ENCODE peak calls at places on chromosomes 16 and 17, in eight cellular contexts. T is HT-29, V is AG10803, Z is PC-9, Q is RWPE2, K is CMK, S is caudate nucleus, J is cardiac fibroblast. I is an unnamed sample.
A peak's percentile ranks its signal among the peaks of the same experiment; 100 is the strongest.

GRCh38 chr17:50014471-50015088 is 19.6 kb upstream of the DLX3 start:
- DNase-seq in T (no peak), V (no peak), Z (no peak), Q (no peak), K (no peak), S (no peak), J (no peak), I (peak; percentile 7)

GRCh38 chr16:17420821-17421220 is 49.9 kb downstream of the XYLT1 start:
- DNase-seq in T (no peak), V (peak; percentile 34), Z (no peak), Q (no peak), K (no peak), S (no peak), J (peak; percentile 31), I (no peak)

GRCh38 chr16:31200821-31201510 is 1.6 kb downstream of the PYCARD start:
- DNase-seq in T (no peak), V (no peak), Z (peak; percentile 31), Q (peak; percentile 52), K (no peak), S (no peak), J (peak; percentile 60), I (no peak)

GRCh38 chr17:79837888-79838540 is 1.2 kb downstream of the CBX4 start:
- DNase-seq in T (no peak), V (peak; percentile 50), Z (no peak), Q (no peak), K (no peak), S (no peak), J (no peak), I (no peak)

GRCh38 chr17:38893612-38894011 is 23.8 kb downstream of the LASP1 start:
- DNase-seq in T (no peak), V (no peak), Z (no peak), Q (no peak), K (no peak), S (no peak), J (peak; percentile 45), I (no peak)

GRCh38 chr17:70716551-70716950 is 547.2 kb downstream of the KCNJ2 start:
- DNase-seq in T (no peak), V (no peak), Z (no peak), Q (no peak), K (no peak), S (no peak), J (no peak), I (no peak)

GRCh38 chr17:64147110-64148016 is 17.4 kb upstream of the ERN1 start:
- DNase-seq in T (peak; percentile 38), V (peak; percentile 36), Z (no peak), Q (no peak), K (no peak), S (no peak), J (peak; percentile 49), I (peak; percentile 30)

GRCh38 chr16:11498683-11499082 is 88.0 kb downstream of the LITAF start:
- DNase-seq in T (peak; percentile 64), V (no peak), Z (no peak), Q (no peak), K (peak; percentile 31), S (no peak), J (no peak), I (no peak)

GRCh38 chr17:46815474-46816353 is 2.8 kb downstream of the WNT3 start:
- DNase-seq in T (no peak), V (no peak), Z (no peak), Q (no peak), K (no peak), S (no peak), J (no peak), I (no peak)

GRCh38 chr16:4351880-4352279 is 759 bp upstream of the PAM16 start:
- DNase-seq in T (no peak), V (peak; percentile 47), Z (no peak), Q (no peak), K (no peak), S (no peak), J (peak; percentile 69), I (no peak)

GRCh38 chr17:71460943-71461342 is 659.9 kb upstream of the SOX9 start:
- DNase-seq in T (peak; percentile 49), V (peak; percentile 28), Z (no peak), Q (no peak), K (no peak), S (no peak), J (peak; percentile 52), I (no peak)

GRCh38 chr17:76678330-76678729 is 32.4 kb downstream of the MXRA7 start:
- DNase-seq in T (no peak), V (no peak), Z (no peak), Q (no peak), K (no peak), S (no peak), J (no peak), I (no peak)

GRCh38 chr16:20866161-20866772 is 33.9 kb downstream of the DCUN1D3 start:
- DNase-seq in T (peak; percentile 56), V (peak; percentile 86), Z (peak; percentile 70), Q (peak; percentile 89), K (no peak), S (no peak), J (peak; percentile 90), I (no peak)

GRCh38 chr16:67486805-67487204 is 3.5 kb upstream of the AGRP start:
- DNase-seq in T (no peak), V (no peak), Z (no peak), Q (no peak), K (no peak), S (no peak), J (peak; percentile 35), I (no peak)

GRCh38 chr17:45227101-45227591 is 5.5 kb downstream of the FMNL1 start:
- DNase-seq in T (no peak), V (peak; percentile 17), Z (no peak), Q (no peak), K (no peak), S (no peak), J (peak; percentile 36), I (no peak)

GRCh38 chr16:62225675-62226074 is 189.4 kb upstream of the CDH8 start:
- DNase-seq in T (peak; percentile 97), V (no peak), Z (peak; percentile 44), Q (peak; percentile 88), K (peak; percentile 91), S (peak; percentile 6), J (peak; percentile 42), I (peak; percentile 69)

GRCh38 chr16:89330177-89330856 is 112.8 kb downstream of the ZNF778 start:
- DNase-seq in T (peak; percentile 84), V (no peak), Z (peak; percentile 96), Q (peak; percentile 97), K (no peak), S (no peak), J (peak; percentile 74), I (no peak)

GRCh38 chr17:55577011-55577586 is 65.8 kb upstream of the SMIM36 start:
- DNase-seq in T (peak; percentile 73), V (peak; percentile 70), Z (no peak), Q (no peak), K (no peak), S (no peak), J (peak; percentile 71), I (peak; percentile 78)

GRCh38 chr16:1993731-1994131 is 4.0 kb downstream of the SYNGR3 start:
- DNase-seq in T (peak; percentile 33), V (peak; percentile 44), Z (no peak), Q (no peak), K (no peak), S (no peak), J (peak; percentile 59), I (no peak)

GRCh38 chr16:82846806-82847205 is 220.0 kb downstream of the CDH13 start:
- DNase-seq in T (no peak), V (peak; percentile 26), Z (no peak), Q (no peak), K (no peak), S (no peak), J (peak; percentile 33), I (no peak)

GRCh38 chr16:88479795-88480760 is 27.0 kb downstream of the ZFPM1 start:
- DNase-seq in T (no peak), V (no peak), Z (no peak), Q (no peak), K (no peak), S (no peak), J (no peak), I (no peak)

GRCh38 chr16:8850279-8850885 is 18.4 kb downstream of the CARHSP1 start:
- DNase-seq in T (no peak), V (peak; percentile 80), Z (peak; percentile 55), Q (peak; percentile 91), K (no peak), S (no peak), J (peak; percentile 96), I (no peak)

GRCh38 chr16:11836653-11837244 is 14.6 kb downstream of the RSL1D1 start:
- DNase-seq in T (no peak), V (peak; percentile 77), Z (no peak), Q (no peak), K (no peak), S (no peak), J (peak; percentile 84), I (no peak)

GRCh38 chr16:4214215-4214621 is 27.7 kb downstream of the SRL start:
- DNase-seq in T (peak; percentile 31), V (peak; percentile 94), Z (peak; percentile 52), Q (no peak), K (no peak), S (no peak), J (peak; percentile 95), I (no peak)

GRCh38 chr17:42027961-42028790 is 8.3 kb downstream of the NKIRAS2 start:
- DNase-seq in T (peak; percentile 66), V (no peak), Z (no peak), Q (no peak), K (no peak), S (no peak), J (peak; percentile 36), I (no peak)

GRCh38 chr17:36527851-36528250 is 6.8 kb downstream of the MYO19 start:
- DNase-seq in T (no peak), V (no peak), Z (no peak), Q (no peak), K (no peak), S (no peak), J (no peak), I (peak; percentile 55)

GRCh38 chr16:73329363-73330306 is 281.7 kb upstream of the ZFHX3 start:
- DNase-seq in T (peak; percentile 8), V (no peak), Z (no peak), Q (no peak), K (no peak), S (peak; percentile 58), J (no peak), I (no peak)

GRCh38 chr17:5513610-5514009 is 27.2 kb downstream of the MIS12 start:
- DNase-seq in T (no peak), V (no peak), Z (no peak), Q (no peak), K (no peak), S (no peak), J (no peak), I (no peak)

GRCh38 chr16:29900102-29900887 is at the start of gene ASPHD1:
- DNase-seq in T (peak; percentile 69), V (peak; percentile 76), Z (peak; percentile 86), Q (peak; percentile 87), K (peak; percentile 24), S (peak; percentile 86), J (peak; percentile 76), I (no peak)

I was measured in right atrium auricular region.